ENCODE peak calls at places on chromosomes 12 and 14, in seven cellular contexts. N is NCI-H1092 treated with DMSO at 0.1 percent for 48 hours; L is astrocyte of the spinal cord; I is MV-4-11; Z is stromal cell of bone marrow; S is effector memory CD8-positive, alpha-beta T cell; B is PC-9. D is an unnamed sample.

GRCh38 chr12:49332441-49332861 is 4.5 kb downstream of the C1QL4 start:
- DNase-seq in L (no peak), N (no peak), I (no peak), S (no peak), B (no peak), Z (no peak), D (no peak)

GRCh38 chr12:51890135-51890464 is 2.2 kb downstream of the ANKRD33 start:
- DNase-seq in N (no peak), I (no peak), B (no peak), Z (no peak), L (no peak), S (no peak), D (no peak)

GRCh38 chr12:113271853-113272561 is 50.7 kb downstream of the TPCN1 start:
- DNase-seq in L (peak), B (no peak), Z (peak), I (peak), N (no peak), S (no peak), D (peak)

GRCh38 chr14:89992273-89992672 is 36.5 kb downstream of the TDP1 start:
- DNase-seq in S (no peak), I (no peak), N (no peak), Z (no peak), L (no peak), B (no peak), D (no peak)

GRCh38 chr14:96261772-96262485 is 5.9 kb downstream of the BDKRB1 start:
- DNase-seq in B (no peak), L (no peak), S (no peak), I (no peak), Z (no peak), N (no peak), D (no peak)

GRCh38 chr14:75132374-75133086 is 5.7 kb upstream of the NEK9 start:
- DNase-seq in B (peak), I (peak), N (peak), S (peak), Z (peak), L (peak), D (peak)

GRCh38 chr12:29024117-29024516 is 125.0 kb upstream of the FAR2 start:
- DNase-seq in I (no peak), N (no peak), S (no peak), Z (no peak), L (no peak), B (no peak), D (no peak)

GRCh38 chr14:98847520-98848468 is 424.2 kb downstream of the BCL11B start:
- DNase-seq in B (no peak), S (no peak), N (no peak), I (no peak), Z (no peak), L (no peak), D (no peak)

GRCh38 chr14:89956294-89957009 is 725 bp downstream of the TDP1 start:
- DNase-seq in B (peak), I (peak), N (peak), S (peak), Z (peak), L (peak), D (peak)

GRCh38 chr12:109461846-109462766 is 15.0 kb downstream of the KCTD10 start:
- DNase-seq in I (peak), B (peak), Z (peak), S (no peak), L (peak), N (no peak), D (peak)

GRCh38 chr14:101248840-101249675 is 312.2 kb upstream of the DIO3 start:
- DNase-seq in Z (no peak), L (no peak), I (no peak), S (no peak), B (no peak), N (no peak), D (no peak)

GRCh38 chr12:69553626-69554248 is 31.5 kb upstream of the CCT2 start:
- DNase-seq in N (peak), Z (no peak), B (peak), S (no peak), L (peak), I (no peak), D (no peak)

GRCh38 chr12:15679146-15679545 is 110.0 kb downstream of the EPS8 start:
- DNase-seq in B (no peak), L (peak), N (no peak), I (no peak), S (no peak), Z (no peak), D (no peak)

GRCh38 chr12:2053675-2054070 is 886 bp downstream of the CACNA1C start:
- DNase-seq in I (no peak), N (no peak), L (no peak), B (no peak), S (no peak), Z (no peak), D (no peak)

GRCh38 chr14:50718949-50719348 is 50.8 kb upstream of the SAV1 start:
- DNase-seq in S (no peak), I (peak), L (no peak), Z (no peak), B (no peak), N (no peak), D (no peak)

GRCh38 chr12:131943876-131944275 is 5.9 kb upstream of the EP400 start:
- DNase-seq in B (no peak), Z (no peak), L (no peak), I (no peak), S (no peak), N (no peak), D (no peak)

GRCh38 chr12:1474059-1474537 is 120.3 kb downstream of the FBXL14 start:
- DNase-seq in N (peak), I (peak), Z (peak), S (no peak), L (peak), B (peak), D (peak)

GRCh38 chr12:110537605-110538409 is 35.7 kb downstream of the RAD9B start:
- DNase-seq in L (peak), N (no peak), B (no peak), I (no peak), Z (no peak), S (no peak), D (no peak)

GRCh38 chr14:83172363-83172762 is 1638.7 kb upstream of the SEL1L start:
- DNase-seq in B (no peak), Z (peak), I (peak), N (no peak), L (peak), S (no peak), D (no peak)

GRCh38 chr12:92038476-92038875 is 107.2 kb downstream of the BTG1 start:
- DNase-seq in N (no peak), B (no peak), Z (no peak), S (no peak), L (no peak), I (no peak), D (no peak)

GRCh38 chr12:57895337-57896138 is 45.8 kb upstream of the ATP23 start:
- DNase-seq in L (peak), I (no peak), S (no peak), B (no peak), N (peak), Z (peak), D (no peak)

GRCh38 chr14:103820908-103821307 is 26.5 kb downstream of the PPP1R13B start:
- DNase-seq in B (no peak), S (no peak), I (peak), L (no peak), N (no peak), Z (no peak), D (no peak)

GRCh38 chr12:130715150-130715995 is 726 bp downstream of the RIMBP2 start:
- DNase-seq in Z (no peak), S (no peak), B (no peak), L (no peak), I (no peak), N (peak), D (no peak)

GRCh38 chr14:93114068-93114710 is 1.5 kb downstream of the ITPK1 start:
- DNase-seq in B (no peak), N (peak), I (no peak), S (no peak), Z (no peak), L (no peak), D (no peak)

D was measured in fibroblast of the conjunctiva.